ENCODE peak calls at places on chromosome 14, in seven cellular contexts. I is T-helper 17 cell; Q is sciatic nerve; X is natural killer cell; Y is psoas muscle; V is right cardiac atrium; E is activated T-cell treated with anti-CD3 and anti-CD28 coated beads, Interleukin-2, amount 50 U/mL, for 4 hours. A is an unnamed sample.

GRCh38 chr14:54919330-54919729 is 16.7 kb upstream of the GCH1 start:
- ATAC-seq in I (no peak), Q (no peak), X (no peak), Y (no peak), V (no peak), E (no peak), A (no peak)

GRCh38 chr14:49677643-49678042 is 10.4 kb downstream of the POLE2 start:
- ATAC-seq in I (peak; percentile 57), Q (no peak), X (peak; percentile 54), Y (no peak), V (no peak), E (peak; percentile 50), A (no peak)

GRCh38 chr14:101665478-101666078 is 95.9 kb upstream of the PPP2R5C start:
- ATAC-seq in I (no peak), Q (no peak), X (no peak), Y (no peak), V (no peak), E (no peak), A (peak; percentile 82)

GRCh38 chr14:72292689-72293024 is 360.4 kb downstream of the RGS6 start:
- ATAC-seq in I (no peak), Q (peak; percentile 17), X (no peak), Y (no peak), V (no peak), E (no peak), A (no peak)

GRCh38 chr14:65478017-65478416 is 65.5 kb downstream of the FUT8 start:
- ATAC-seq in I (no peak), Q (no peak), X (no peak), Y (no peak), V (no peak), E (no peak), A (no peak)

GRCh38 chr14:23160924-23161522 is 22.4 kb downstream of the SLC7A8 start:
- ATAC-seq in I (peak; percentile 40), Q (peak; percentile 76), X (peak; percentile 55), Y (peak; percentile 95), V (peak; percentile 55), E (no peak), A (peak; percentile 95)

GRCh38 chr14:100842799-100843198 is 16.9 kb downstream of the MEG3 start:
- ATAC-seq in I (no peak), Q (peak; percentile 76), X (no peak), Y (no peak), V (peak; percentile 58), E (no peak), A (no peak)

GRCh38 chr14:38994721-38995120 is 108.3 kb downstream of the SEC23A start:
- ATAC-seq in I (no peak), Q (no peak), X (no peak), Y (no peak), V (no peak), E (no peak), A (no peak)

GRCh38 chr14:70902186-70902585 is 5.1 kb upstream of the PCNX1 start:
- ATAC-seq in I (no peak), Q (no peak), X (no peak), Y (no peak), V (no peak), E (peak; percentile 36), A (no peak)

GRCh38 chr14:59537476-59537875 is 39.1 kb downstream of the CCDC175 start:
- ATAC-seq in I (no peak), Q (no peak), X (no peak), Y (no peak), V (no peak), E (no peak), A (no peak)

GRCh38 chr14:24114536-24115450 is at the start of the genes DCAF11 and NRL:
- ATAC-seq in I (peak; percentile 87), Q (peak; percentile 97), X (peak; percentile 81), Y (peak; percentile 93), V (peak; percentile 97), E (peak; percentile 90), A (peak; percentile 96)